ENCODE peak calls at places on chromosome 3, in five cellular contexts. L is erythroblast; V is stimulated activated CD4-positive, alpha-beta T cell treated with anti-CD3 and anti-CD28 coated beads, Interleukin-12 subunit alpha, Interleukin-12 subunit beta, amount 100 ng/mL, for 4 hours; H is breast epithelium; Y is posterior cingulate gyrus. S is an unnamed sample.
A peak's percentile ranks its signal among the peaks of the same experiment; 100 is the strongest.

GRCh38 chr3:133535971-133536634 is 37.4 kb upstream of the CDV3 start:
- DNase-seq in L (no peak), V (no peak), H (no peak), Y (no peak), S (no peak)

GRCh38 chr3:128112406-128112968 is 11.1 kb downstream of the RUVBL1 start:
- DNase-seq in L (peak; percentile 33), V (peak; percentile 13), H (no peak), Y (no peak), S (peak; percentile 4)

GRCh38 chr3:155870945-155871745 is 695 bp downstream of the GMPS start:
- DNase-seq in L (peak; percentile 75), V (peak; percentile 38), H (peak; percentile 61), Y (peak; percentile 44), S (peak; percentile 44)

GRCh38 chr3:126557415-126557745 is 1.4 kb downstream of the C3orf22 start:
- DNase-seq in L (no peak), V (no peak), H (no peak), Y (no peak), S (no peak)

GRCh38 chr3:13222891-13223573 is 149.8 kb upstream of the IQSEC1 start:
- DNase-seq in L (no peak), V (no peak), H (no peak), Y (no peak), S (no peak)

GRCh38 chr3:8641472-8641871 is 3.1 kb downstream of the SSUH2 start:
- DNase-seq in L (no peak), V (no peak), H (no peak), Y (no peak), S (no peak)

GRCh38 chr3:67901681-67902080 is 247.3 kb upstream of the SUCLG2 start:
- DNase-seq in L (no peak), V (no peak), H (no peak), Y (no peak), S (no peak)

GRCh38 chr3:49593046-49593445 is 38.8 kb downstream of the BSN start:
- DNase-seq in L (no peak), V (no peak), H (no peak), Y (no peak), S (no peak)

GRCh38 chr3:72896996-72897757 is 9.3 kb downstream of the GXYLT2 start:
- DNase-seq in L (no peak), V (no peak), H (no peak), Y (no peak), S (no peak)

GRCh38 chr3:153182491-153182890 is 20.5 kb downstream of the RAP2B start:
- DNase-seq in L (no peak), V (no peak), H (no peak), Y (no peak), S (no peak)

GRCh38 chr3:42778644-42779043 is 5.6 kb upstream of the CCDC13 start:
- DNase-seq in L (no peak), V (no peak), H (no peak), Y (no peak), S (no peak)

GRCh38 chr3:95705786-95706418 is 1108.5 kb upstream of the EPHA6 start:
- DNase-seq in L (no peak), V (no peak), H (no peak), Y (no peak), S (no peak)

GRCh38 chr3:63556401-63556800 is 96.1 kb upstream of the SNTN start:
- DNase-seq in L (no peak), V (no peak), H (no peak), Y (no peak), S (no peak)

GRCh38 chr3:29313074-29313473 is 32.2 kb downstream of the RBMS3 start:
- DNase-seq in L (no peak), V (no peak), H (no peak), Y (no peak), S (no peak)

GRCh38 chr3:168511428-168512014 is 415.8 kb upstream of the GOLIM4 start:
- DNase-seq in L (no peak), V (no peak), H (no peak), Y (no peak), S (peak; percentile 4)

GRCh38 chr3:43531835-43532234 is 90.0 kb downstream of the ANO10 start:
- DNase-seq in L (no peak), V (no peak), H (no peak), Y (peak; percentile 20), S (peak; percentile 20)

GRCh38 chr3:127614928-127615592 is 13.9 kb upstream of the PODXL2 start:
- DNase-seq in L (no peak), V (no peak), H (no peak), Y (no peak), S (no peak)

GRCh38 chr3:50519471-50520089 is 16.1 kb upstream of the CACNA2D2 start:
- DNase-seq in L (peak; percentile 74), V (peak; percentile 71), H (peak; percentile 74), Y (peak; percentile 61), S (peak; percentile 83)

GRCh38 chr3:185151101-185151958 is 1.5 kb downstream of the C3orf70 start:
- DNase-seq in L (no peak), V (no peak), H (no peak), Y (no peak), S (peak; percentile 64)

GRCh38 chr3:182792901-182793662 is at the start of gene ATP11B:
- DNase-seq in L (peak; percentile 88), V (peak; percentile 77), H (peak; percentile 58), Y (peak; percentile 61), S (peak; percentile 77)

GRCh38 chr3:52434080-52434479 is 10.8 kb downstream of the SEMA3G start:
- DNase-seq in L (no peak), V (no peak), H (peak; percentile 12), Y (no peak), S (no peak)

GRCh38 chr3:15330031-15330596 is 2.3 kb downstream of the SH3BP5 start:
- DNase-seq in L (no peak), V (no peak), H (no peak), Y (no peak), S (peak; percentile 54)

GRCh38 chr3:192675958-192676649 is 51.2 kb downstream of the FGF12 start:
- DNase-seq in L (no peak), V (no peak), H (no peak), Y (no peak), S (no peak)

GRCh38 chr3:31948255-31948654 is 32.8 kb downstream of the OSBPL10 start:
- DNase-seq in L (no peak), V (no peak), H (no peak), Y (no peak), S (no peak)

GRCh38 chr3:192597511-192597910 is 129.8 kb downstream of the FGF12 start:
- DNase-seq in L (no peak), V (no peak), H (peak; percentile 70), Y (no peak), S (no peak)

GRCh38 chr3:171453175-171453868 is 6.9 kb downstream of the TNIK start:
- DNase-seq in L (peak; percentile 22), V (no peak), H (no peak), Y (no peak), S (no peak)

GRCh38 chr3:183975981-183976662 is 41.6 kb downstream of the ABCC5 start:
- DNase-seq in L (peak; percentile 35), V (no peak), H (no peak), Y (no peak), S (no peak)

GRCh38 chr3:33430061-33430460 is 10.1 kb downstream of the UBP1 start:
- DNase-seq in L (no peak), V (no peak), H (no peak), Y (no peak), S (no peak)

GRCh38 chr3:142448424-142448823 is 587 bp upstream of the XRN1 start:
- DNase-seq in L (no peak), V (no peak), H (no peak), Y (no peak), S (no peak)

GRCh38 chr3:193777524-193777923 is 184.5 kb downstream of the OPA1 start:
- DNase-seq in L (no peak), V (no peak), H (no peak), Y (no peak), S (no peak)

GRCh38 chr3:73745429-73746247 is 120.9 kb upstream of the PDZRN3 start:
- DNase-seq in L (no peak), V (no peak), H (no peak), Y (no peak), S (no peak)

GRCh38 chr3:141280086-141280485 is 48.5 kb downstream of the PXYLP1 start:
- DNase-seq in L (no peak), V (no peak), H (no peak), Y (no peak), S (no peak)